ENCODE peak calls at places on chromosomes 16 and 17, in eight cellular contexts. V, A, W, R, C, S, D and M are unnamed samples.

GRCh38 chr16:75256059-75256870 is 4.8 kb upstream of the BCAR1 start:
- DNase-seq in R (peak; percentile 54), D (peak; percentile 88), W (peak; percentile 76), C (no peak), S (no peak), A (no peak), V (no peak), M (no peak)

GRCh38 chr16:69106491-69107291 is 1.2 kb downstream of the HAS3 start:
- DNase-seq in A (no peak), R (peak; percentile 10), S (peak; percentile 76), V (no peak), W (peak; percentile 39), C (peak; percentile 32), D (no peak), M (peak; percentile 12)

GRCh38 chr16:55297062-55297909 is 26.7 kb upstream of the IRX6 start:
- DNase-seq in D (no peak), A (no peak), R (no peak), C (peak; percentile 76), W (no peak), S (no peak), V (peak; percentile 65), M (peak; percentile 1)

GRCh38 chr17:83079340-83079747 is at the start of gene METRNL:
- DNase-seq in A (no peak), R (no peak), W (peak; percentile 90), V (peak; percentile 59), D (no peak), S (peak; percentile 87), C (peak; percentile 37), M (peak; percentile 74)

GRCh38 chr16:20937736-20938135 is 37.2 kb downstream of the LYRM1 start:
- DNase-seq in S (no peak), V (peak; percentile 29), W (no peak), C (no peak), R (no peak), A (no peak), D (peak; percentile 35), M (peak; percentile 93)

GRCh38 chr16:83966153-83966696 is 1.8 kb upstream of the NECAB2 start:
- DNase-seq in R (no peak), A (no peak), S (no peak), D (no peak), C (no peak), V (no peak), W (no peak), M (no peak)

GRCh38 chr16:85006639-85007038 is 4.7 kb downstream of the ZDHHC7 start:
- DNase-seq in A (no peak), S (no peak), W (no peak), C (no peak), D (no peak), R (no peak), V (no peak), M (no peak)

GRCh38 chr17:68684860-68685493 is 83.8 kb upstream of the FAM20A start:
- DNase-seq in C (no peak), R (no peak), D (no peak), W (peak; percentile 54), V (no peak), S (no peak), A (no peak), M (no peak)

GRCh38 chr17:40486513-40487370 is 14.7 kb downstream of the TNS4 start:
- DNase-seq in R (no peak), W (peak; percentile 88), D (no peak), A (no peak), C (peak; percentile 71), V (peak; percentile 64), S (no peak), M (peak; percentile 90)

GRCh38 chr17:15475620-15476354 is 8.4 kb upstream of the CDRT4 start:
- DNase-seq in D (peak; percentile 10), C (peak; percentile 9), R (no peak), V (no peak), A (no peak), S (no peak), W (peak; percentile 84), M (no peak)

GRCh38 chr16:8678068-8678927 is 3.9 kb downstream of the ABAT start:
- DNase-seq in A (no peak), W (peak; percentile 84), D (peak; percentile 100), R (no peak), V (peak; percentile 85), S (no peak), C (peak; percentile 84), M (peak; percentile 53)

GRCh38 chr17:48726182-48726915 is 2.2 kb downstream of the HOXB13 start:
- DNase-seq in W (no peak), A (no peak), C (no peak), R (no peak), S (no peak), D (no peak), V (peak; percentile 35), M (no peak)

GRCh38 chr16:981695-982151 is at the start of gene SOX8:
- DNase-seq in D (no peak), C (no peak), A (no peak), V (no peak), R (no peak), W (peak; percentile 45), S (peak; percentile 87), M (no peak)

GRCh38 chr17:31696703-31697325 is 162.2 kb downstream of the COPRS start:
- DNase-seq in V (no peak), D (no peak), W (no peak), A (no peak), C (no peak), S (peak; percentile 18), R (no peak), M (no peak)

GRCh38 chr17:77602062-77602746 is 356.3 kb upstream of the TNRC6C start:
- DNase-seq in C (peak; percentile 80), A (no peak), S (no peak), R (no peak), D (no peak), V (no peak), W (peak; percentile 83), M (no peak)

GRCh38 chr16:70611224-70611598 is 35.1 kb upstream of the IL34 start:
- DNase-seq in V (no peak), A (no peak), D (no peak), C (no peak), S (no peak), W (no peak), R (no peak), M (no peak)

GRCh38 chr16:19223235-19223847 is 55.3 kb downstream of the SYT17 start:
- DNase-seq in S (peak; percentile 65), R (peak; percentile 8), W (peak; percentile 5), C (peak; percentile 16), A (no peak), D (peak; percentile 58), V (peak; percentile 77), M (no peak)

GRCh38 chr16:19691161-19691850 is 26.7 kb downstream of the KNOP1 start:
- DNase-seq in S (no peak), R (peak; percentile 25), D (no peak), A (no peak), C (no peak), V (peak; percentile 53), W (peak; percentile 35), M (no peak)

GRCh38 chr17:20009302-20010098 is at the start of gene SPECC1:
- DNase-seq in D (peak; percentile 62), V (peak; percentile 97), S (peak; percentile 91), W (no peak), R (peak; percentile 71), A (no peak), C (peak; percentile 69), M (peak; percentile 94)

GRCh38 chr16:12503201-12503600 is 300.5 kb downstream of the CPPED1 start:
- DNase-seq in R (no peak), A (no peak), W (no peak), V (no peak), S (no peak), D (no peak), C (no peak), M (no peak)

GRCh38 chr16:2763173-2763572 is 10.7 kb downstream of the SRRM2 start:
- DNase-seq in V (no peak), C (no peak), R (no peak), A (no peak), D (no peak), S (no peak), W (no peak), M (no peak)

GRCh38 chr16:89026121-89026612 is 49.2 kb upstream of the CBFA2T3 start:
- DNase-seq in S (no peak), R (no peak), A (no peak), W (peak; percentile 19), C (peak; percentile 40), V (peak; percentile 61), D (no peak), M (no peak)

GRCh38 chr16:84735846-84736586 is 36.2 kb downstream of the USP10 start:
- DNase-seq in A (no peak), W (no peak), R (no peak), C (no peak), D (peak; percentile 46), S (no peak), V (peak; percentile 45), M (peak; percentile 65)

DNA sequence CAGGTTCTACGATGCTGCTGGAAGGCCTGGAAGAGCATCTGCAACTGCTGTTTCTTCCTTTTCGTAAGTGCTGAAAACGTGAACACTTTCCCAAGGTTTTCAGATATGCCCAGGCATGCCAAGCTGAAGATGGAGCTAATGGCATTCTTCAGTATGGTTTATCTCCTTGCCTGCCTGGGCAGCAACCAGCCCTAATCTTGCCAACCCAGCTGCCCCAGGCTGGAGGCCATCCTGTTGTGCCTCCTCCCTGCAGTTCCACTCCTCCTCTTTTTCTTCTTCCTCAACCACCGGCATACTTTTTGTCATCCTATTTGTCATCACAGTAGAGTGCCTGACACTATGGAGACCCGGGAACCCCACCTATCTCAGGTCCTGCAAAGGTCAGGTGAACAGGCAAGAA is 1849.3 kb downstream of the TP53TG3F start:
- DNase-seq in C (peak; percentile 38), V (no peak), A (no peak), W (no peak), S (no peak), R (no peak), D (no peak), M (no peak)
- H3K9me3 ChIP-seq in C (no peaks in the 10 kb centered on the region), V (no peaks in the 10 kb centered on the region), A (no peaks in the 10 kb centered on the region), W (no peaks in the 10 kb centered on the region), S (peaks cover 7% of the 10 kb centered on the region), R (no peaks in the 10 kb centered on the region), D (peaks cover 100% of the 10 kb centered on the region), M (no peaks in the 10 kb centered on the region)

GRCh38 chr17:846901-847777 is 65.0 kb downstream of the MRM3 start:
- DNase-seq in D (no peak), A (no peak), S (peak; percentile 23), W (peak; percentile 61), C (no peak), R (peak; percentile 79), V (peak; percentile 17), M (no peak)
- TF ChIP-seq EZH2 in D (no peak), A (no peak), S (no peak), W (no peak), C (no peak), R (no peak), V (no peak), M (no peak)

GRCh38 chr16:52958951-52959350 is 93.7 kb downstream of the CHD9NB start:
- DNase-seq in C (no peak), V (no peak), W (no peak), D (no peak), S (no peak), R (no peak), A (no peak), M (no peak)

GRCh38 chr16:52963471-52963870 is 89.2 kb downstream of the CHD9NB start:
- DNase-seq in A (no peak), R (no peak), C (no peak), V (peak; percentile 1), S (peak; percentile 9), W (no peak), D (no peak), M (no peak)

GRCh38 chr16:52964290-52964689 is 88.4 kb downstream of the CHD9NB start:
- DNase-seq in D (no peak), R (no peak), A (no peak), C (no peak), W (peak; percentile 25), S (peak; percentile 89), V (peak; percentile 1), M (no peak)
- H3K9me3 ChIP-seq in D (no peaks in the 10 kb centered on the region), R (no peaks in the 10 kb centered on the region), A (no peaks in the 10 kb centered on the region), C (no peaks in the 10 kb centered on the region), W (no peaks in the 10 kb centered on the region), S (no peaks in the 10 kb centered on the region), V (no peaks in the 10 kb centered on the region), M (no peaks in the 10 kb centered on the region)

GRCh38 chr17:58156839-58157803 is 8.9 kb downstream of the OR4D1 start:
- DNase-seq in D (no peak), C (peak; percentile 8), A (no peak), V (no peak), R (no peak), S (peak; percentile 77), W (peak; percentile 26), M (no peak)
- TF ChIP-seq EZH2 in D (peak; percentile 82), C (peak; percentile 62), A (no peak), V (no peak), R (peak; percentile 83), S (peak; percentile 74), W (no peak), M (no peak)